ENCODE peak calls at places on chromosomes 6 and 20, in seven cellular contexts. One of them, this sample, is unnamed.

GRCh38 chr20:49278817-49279676 is 1.2 kb upstream of the ZNFX1 start:
- DNase-seq in HepG2: peak; percentile 52
- DNase-seq in stomach: no peak
- DNase-seq in transverse colon: peak; percentile 27
- DNase-seq in upper lobe of left lung: peak; percentile 32
- DNase-seq in A549: peak; percentile 54
- DNase-seq in ovary: peak; percentile 35
- DNase-seq in this sample: no peak

GRCh38 chr6:37244430-37245310 is 12.9 kb upstream of the TBC1D22B start:
- DNase-seq in HepG2: peak; percentile 97
- DNase-seq in stomach: peak; percentile 83
- DNase-seq in transverse colon: peak; percentile 57
- DNase-seq in upper lobe of left lung: peak; percentile 88
- DNase-seq in A549: peak; percentile 97
- DNase-seq in ovary: peak; percentile 87
- DNase-seq in this sample: peak; percentile 94

GRCh38 chr6:87921034-87921433 is 126.6 kb upstream of the SPACA1 start:
- DNase-seq in HepG2: no peak
- DNase-seq in stomach: no peak
- DNase-seq in transverse colon: no peak
- DNase-seq in upper lobe of left lung: no peak
- DNase-seq in A549: no peak
- DNase-seq in ovary: no peak
- DNase-seq in this sample: no peak

GRCh38 chr6:149864578-149865535 is 698 bp upstream of the LRP11 start:
- DNase-seq in HepG2: peak; percentile 75
- DNase-seq in stomach: peak; percentile 41
- DNase-seq in transverse colon: no peak
- DNase-seq in upper lobe of left lung: no peak
- DNase-seq in A549: peak; percentile 63
- DNase-seq in ovary: no peak
- DNase-seq in this sample: peak; percentile 85

GRCh38 chr6:54377776-54378175 is 69.5 kb downstream of the TINAG start:
- DNase-seq in HepG2: no peak
- DNase-seq in stomach: no peak
- DNase-seq in transverse colon: no peak
- DNase-seq in upper lobe of left lung: no peak
- DNase-seq in A549: no peak
- DNase-seq in ovary: no peak
- DNase-seq in this sample: no peak

GRCh38 chr20:38926934-38927616 is 858 bp downstream of the FAM83D start:
- DNase-seq in HepG2: no peak
- DNase-seq in stomach: no peak
- DNase-seq in transverse colon: no peak
- DNase-seq in upper lobe of left lung: no peak
- DNase-seq in A549: peak; percentile 10
- DNase-seq in ovary: no peak
- DNase-seq in this sample: no peak

GRCh38 chr6:35087361-35088280 is 53.5 kb downstream of the TCP11 start:
- DNase-seq in HepG2: no peak
- DNase-seq in stomach: no peak
- DNase-seq in transverse colon: no peak
- DNase-seq in upper lobe of left lung: no peak
- DNase-seq in A549: no peak
- DNase-seq in ovary: no peak
- DNase-seq in this sample: peak; percentile 67

GRCh38 chr6:145028144-145028818 is 707.0 kb downstream of the EPM2A start:
- DNase-seq in HepG2: peak; percentile 11
- DNase-seq in stomach: no peak
- DNase-seq in transverse colon: no peak
- DNase-seq in upper lobe of left lung: no peak
- DNase-seq in A549: peak; percentile 57
- DNase-seq in ovary: no peak
- DNase-seq in this sample: no peak

GRCh38 chr20:36230019-36230418 is 6.3 kb upstream of the AAR2 start:
- DNase-seq in HepG2: no peak
- DNase-seq in stomach: no peak
- DNase-seq in transverse colon: no peak
- DNase-seq in upper lobe of left lung: no peak
- DNase-seq in A549: no peak
- DNase-seq in ovary: no peak
- DNase-seq in this sample: no peak

GRCh38 chr20:44219287-44219686 is 8.7 kb upstream of the OSER1 start:
- DNase-seq in HepG2: no peak
- DNase-seq in stomach: no peak
- DNase-seq in transverse colon: no peak
- DNase-seq in upper lobe of left lung: no peak
- DNase-seq in A549: no peak
- DNase-seq in ovary: no peak
- DNase-seq in this sample: no peak

GRCh38 chr6:120026791-120027190 is 677.2 kb upstream of the MAN1A1 start:
- DNase-seq in HepG2: no peak
- DNase-seq in stomach: no peak
- DNase-seq in transverse colon: no peak
- DNase-seq in upper lobe of left lung: no peak
- DNase-seq in A549: no peak
- DNase-seq in ovary: no peak
- DNase-seq in this sample: no peak

GRCh38 chr6:89385156-89385667 is 26.9 kb downstream of the RRAGD start:
- DNase-seq in HepG2: no peak
- DNase-seq in stomach: no peak
- DNase-seq in transverse colon: no peak
- DNase-seq in upper lobe of left lung: no peak
- DNase-seq in A549: peak; percentile 7
- DNase-seq in ovary: no peak
- DNase-seq in this sample: peak; percentile 77

GRCh38 chr6:150029749-150030148 is 4.4 kb upstream of the RAET1L start:
- DNase-seq in HepG2: no peak
- DNase-seq in stomach: no peak
- DNase-seq in transverse colon: no peak
- DNase-seq in upper lobe of left lung: no peak
- DNase-seq in A549: no peak
- DNase-seq in ovary: no peak
- DNase-seq in this sample: no peak

GRCh38 chr6:128600397-128600951 is 80.1 kb upstream of the PTPRK start:
- DNase-seq in HepG2: no peak
- DNase-seq in stomach: no peak
- DNase-seq in transverse colon: no peak
- DNase-seq in upper lobe of left lung: no peak
- DNase-seq in A549: peak; percentile 4
- DNase-seq in ovary: no peak
- DNase-seq in this sample: no peak

GRCh38 chr20:38825901-38826625 is 20.6 kb downstream of the PPP1R16B start:
- DNase-seq in HepG2: peak; percentile 85
- DNase-seq in stomach: no peak
- DNase-seq in transverse colon: no peak
- DNase-seq in upper lobe of left lung: no peak
- DNase-seq in A549: peak; percentile 61
- DNase-seq in ovary: no peak
- DNase-seq in this sample: no peak

GRCh38 chr6:14634072-14634471 is 516.5 kb downstream of the CD83 start:
- DNase-seq in HepG2: no peak
- DNase-seq in stomach: no peak
- DNase-seq in transverse colon: no peak
- DNase-seq in upper lobe of left lung: no peak
- DNase-seq in A549: no peak
- DNase-seq in ovary: no peak
- DNase-seq in this sample: no peak

GRCh38 chr6:89073014-89073620 is 7.4 kb upstream of the PNRC1 start:
- DNase-seq in HepG2: peak; percentile 57
- DNase-seq in stomach: no peak
- DNase-seq in transverse colon: no peak
- DNase-seq in upper lobe of left lung: no peak
- DNase-seq in A549: no peak
- DNase-seq in ovary: no peak
- DNase-seq in this sample: no peak

GRCh38 chr6:113805167-113805835 is 51.8 kb upstream of the MARCKS start:
- DNase-seq in HepG2: no peak
- DNase-seq in stomach: no peak
- DNase-seq in transverse colon: no peak
- DNase-seq in upper lobe of left lung: no peak
- DNase-seq in A549: no peak
- DNase-seq in ovary: no peak
- DNase-seq in this sample: no peak

GRCh38 chr6:165227644-165228329 is 81.6 kb downstream of the C6orf118 start:
- DNase-seq in HepG2: no peak
- DNase-seq in stomach: no peak
- DNase-seq in transverse colon: no peak
- DNase-seq in upper lobe of left lung: peak; percentile 81
- DNase-seq in A549: no peak
- DNase-seq in ovary: no peak
- DNase-seq in this sample: no peak

GRCh38 chr6:27133281-27134227 is 113.9 kb upstream of the PRSS16 start:
- DNase-seq in HepG2: peak; percentile 51
- DNase-seq in stomach: peak; percentile 72
- DNase-seq in transverse colon: peak; percentile 85
- DNase-seq in upper lobe of left lung: peak; percentile 72
- DNase-seq in A549: peak; percentile 76
- DNase-seq in ovary: peak; percentile 28
- DNase-seq in this sample: peak; percentile 77

GRCh38 chr6:152296648-152297376 is 340.4 kb downstream of the SYNE1 start:
- DNase-seq in HepG2: peak; percentile 45
- DNase-seq in stomach: no peak
- DNase-seq in transverse colon: no peak
- DNase-seq in upper lobe of left lung: no peak
- DNase-seq in A549: no peak
- DNase-seq in ovary: no peak
- DNase-seq in this sample: no peak

GRCh38 chr20:33936651-33937050 is 57.1 kb upstream of the RALY start:
- DNase-seq in HepG2: no peak
- DNase-seq in stomach: no peak
- DNase-seq in transverse colon: no peak
- DNase-seq in upper lobe of left lung: no peak
- DNase-seq in A549: no peak
- DNase-seq in ovary: no peak
- DNase-seq in this sample: no peak

DNA sequence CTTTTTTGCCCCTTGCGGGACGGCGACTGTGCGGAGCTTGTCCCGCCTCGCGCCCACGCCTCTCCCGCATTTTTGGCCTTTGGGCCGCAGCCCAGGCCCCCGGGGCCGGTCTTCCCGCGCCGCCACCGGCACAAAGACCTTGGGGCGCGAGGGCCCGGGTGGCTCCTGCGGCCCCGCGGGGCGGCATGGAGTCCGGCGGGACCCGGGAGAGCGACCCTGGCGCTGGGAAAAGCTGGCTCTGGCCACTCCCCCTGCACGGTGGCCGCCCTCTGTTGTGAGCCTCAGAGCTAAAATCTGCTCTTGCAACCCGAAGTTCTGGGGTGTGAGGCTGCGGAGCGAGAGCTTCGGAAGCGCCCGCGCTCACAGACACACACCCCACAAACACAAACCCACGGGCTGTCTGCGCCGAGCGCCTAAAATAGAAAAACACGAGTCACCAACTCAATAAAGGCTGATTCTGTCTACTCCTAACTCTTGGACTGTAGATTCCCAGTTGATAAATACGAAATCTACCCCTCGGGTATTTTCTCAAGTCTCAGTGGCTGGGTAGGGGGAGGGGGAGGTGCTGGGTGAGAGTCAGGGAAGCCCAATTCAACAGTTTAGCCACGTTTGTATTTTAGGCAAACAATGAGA is 496 bp upstream of the BEND3 start:
- DNase-seq in HepG2: peak; percentile 68
- DNase-seq in stomach: peak; percentile 51
- DNase-seq in transverse colon: peak; percentile 59
- DNase-seq in upper lobe of left lung: peak; percentile 57
- DNase-seq in A549: peak; percentile 61
- DNase-seq in ovary: peak; percentile 34
- DNase-seq in this sample: peak; percentile 63
- TF ChIP-seq EP300 in HepG2: no peak
- TF ChIP-seq EP300 in stomach: no peak
- TF ChIP-seq EP300 in transverse colon: no peak
- TF ChIP-seq EP300 in upper lobe of left lung: no peak
- TF ChIP-seq EP300 in A549: no peak
- TF ChIP-seq EP300 in ovary: no peak
- TF ChIP-seq EP300 in this sample: no peak

DNA sequence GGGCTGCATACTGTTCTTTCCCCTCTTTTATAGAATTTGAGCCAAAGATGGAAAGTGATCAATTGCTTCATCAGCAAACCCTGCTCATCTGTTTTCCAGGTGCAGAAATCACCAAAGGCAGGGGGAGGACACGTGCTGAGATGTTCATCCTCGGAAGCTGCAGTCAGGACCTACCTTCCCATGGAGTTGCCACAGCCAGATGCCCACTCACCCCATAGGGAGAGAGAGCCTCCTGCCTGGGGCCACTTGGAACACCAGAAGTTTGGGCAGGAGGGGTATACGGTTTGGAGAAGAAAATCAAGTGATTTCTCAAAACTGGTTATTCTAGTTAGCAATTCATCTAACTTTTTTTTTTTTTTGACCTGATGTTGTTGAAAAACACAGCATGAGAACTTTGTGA is 5.3 kb upstream of the CST7 start:
- DNase-seq in HepG2: no peak
- DNase-seq in stomach: no peak
- DNase-seq in transverse colon: no peak
- DNase-seq in upper lobe of left lung: no peak
- DNase-seq in A549: no peak
- DNase-seq in ovary: no peak
- DNase-seq in this sample: no peak
- H3K9me3 ChIP-seq in HepG2: no peaks in the 10 kb centered on the region
- H3K9me3 ChIP-seq in stomach: peaks cover 13% of the 10 kb centered on the region
- H3K9me3 ChIP-seq in transverse colon: peaks cover 7% of the 10 kb centered on the region
- H3K9me3 ChIP-seq in upper lobe of left lung: peaks cover 5% of the 10 kb centered on the region
- H3K9me3 ChIP-seq in A549: peaks cover 5% of the 10 kb centered on the region
- H3K9me3 ChIP-seq in ovary: no peaks in the 10 kb centered on the region
- H3K9me3 ChIP-seq in this sample: peaks cover 7% of the 10 kb centered on the region

DNA sequence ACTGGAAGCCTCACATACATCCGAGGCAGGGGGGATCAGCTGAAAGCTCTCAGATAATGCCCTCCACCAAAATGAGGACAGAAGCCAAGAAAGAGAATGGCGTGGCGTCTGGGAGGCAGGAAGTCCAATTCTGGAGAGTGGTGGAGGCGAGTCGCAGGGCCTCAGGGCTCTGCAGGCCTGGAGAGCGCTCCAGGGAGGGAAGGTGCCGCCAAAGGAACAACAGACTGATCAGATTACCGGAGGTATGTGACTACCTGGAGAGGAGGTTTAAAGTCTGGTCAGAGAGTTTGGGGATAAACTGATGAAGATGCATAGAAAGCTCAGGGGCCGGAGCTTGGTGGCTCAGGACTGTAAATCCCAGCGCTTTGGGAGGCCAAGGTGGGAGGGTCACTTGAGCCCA is 11.2 kb upstream of the IP6K3 start:
- DNase-seq in HepG2: no peak
- DNase-seq in stomach: no peak
- DNase-seq in transverse colon: no peak
- DNase-seq in upper lobe of left lung: no peak
- DNase-seq in A549: no peak
- DNase-seq in ovary: no peak
- DNase-seq in this sample: no peak
- TF ChIP-seq EP300 in HepG2: no peak
- TF ChIP-seq EP300 in stomach: no peak
- TF ChIP-seq EP300 in transverse colon: no peak
- TF ChIP-seq EP300 in upper lobe of left lung: no peak
- TF ChIP-seq EP300 in A549: no peak
- TF ChIP-seq EP300 in ovary: no peak
- TF ChIP-seq EP300 in this sample: no peak

DNA sequence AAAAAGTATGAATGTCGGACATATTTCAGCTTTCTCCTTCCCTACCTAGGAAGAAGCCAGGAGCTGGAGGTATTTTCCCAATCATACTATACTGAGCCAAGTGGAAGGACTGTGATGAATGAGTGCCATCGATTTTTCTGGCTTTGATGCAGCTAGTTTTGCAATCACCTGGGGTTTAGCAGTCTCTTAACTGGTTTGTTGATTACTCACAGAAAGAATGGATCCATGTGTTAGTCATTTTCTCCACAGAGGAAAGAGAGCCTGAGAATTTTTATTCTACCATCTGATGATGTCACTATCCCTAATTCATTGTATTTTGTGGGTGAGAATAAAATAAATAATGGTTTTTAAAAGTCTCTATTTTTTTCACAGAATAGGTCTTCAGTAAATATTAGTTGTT is 282.8 kb upstream of the RNF217 start:
- DNase-seq in HepG2: no peak
- DNase-seq in stomach: no peak
- DNase-seq in transverse colon: no peak
- DNase-seq in upper lobe of left lung: no peak
- DNase-seq in A549: no peak
- DNase-seq in ovary: no peak
- DNase-seq in this sample: no peak
- H3K9me3 ChIP-seq in HepG2: peaks cover 49% of the 10 kb centered on the region
- H3K9me3 ChIP-seq in stomach: peaks cover 54% of the 10 kb centered on the region
- H3K9me3 ChIP-seq in transverse colon: peaks cover 23% of the 10 kb centered on the region
- H3K9me3 ChIP-seq in upper lobe of left lung: peaks cover 13% of the 10 kb centered on the region
- H3K9me3 ChIP-seq in A549: no peaks in the 10 kb centered on the region
- H3K9me3 ChIP-seq in ovary: no peaks in the 10 kb centered on the region
- H3K9me3 ChIP-seq in this sample: peaks cover 8% of the 10 kb centered on the region

This sample was measured in sigmoid colon.